ENCODE peak calls at places on chromosomes 3 and 15, in four cellular contexts. One of them, this sample, is unnamed.

GRCh38 chr3:120341658-120342346 is 7.4 kb downstream of the LRRC58 start:
- DNase-seq in uterus: no peak
- DNase-seq in testis: no peak
- DNase-seq in pancreas: no peak
- DNase-seq in this sample: no peak

GRCh38 chr3:154156529-154156928 is 35.3 kb downstream of the ARHGEF26 start:
- DNase-seq in uterus: no peak
- DNase-seq in testis: no peak
- DNase-seq in pancreas: no peak
- DNase-seq in this sample: no peak

GRCh38 chr3:38646630-38647029 is 2.9 kb downstream of the SCN5A start:
- DNase-seq in uterus: no peak
- DNase-seq in testis: no peak
- DNase-seq in pancreas: no peak
- DNase-seq in this sample: peak; percentile 57

GRCh38 chr3:126509565-126510322 is 7.8 kb downstream of the UROC1 start:
- DNase-seq in uterus: no peak
- DNase-seq in testis: no peak
- DNase-seq in pancreas: no peak
- DNase-seq in this sample: no peak

GRCh38 chr15:39581501-39582285 is 814 bp downstream of the THBS1 start:
- DNase-seq in uterus: peak; percentile 70
- DNase-seq in testis: peak; percentile 67
- DNase-seq in pancreas: peak; percentile 78
- DNase-seq in this sample: no peak

GRCh38 chr3:133996251-133996661 is 33.5 kb downstream of the SLCO2A1 start:
- DNase-seq in uterus: no peak
- DNase-seq in testis: no peak
- DNase-seq in pancreas: no peak
- DNase-seq in this sample: no peak

GRCh38 chr3:72844436-72844999 is 3.7 kb downstream of the SHQ1 start:
- DNase-seq in uterus: no peak
- DNase-seq in testis: no peak
- DNase-seq in pancreas: no peak
- DNase-seq in this sample: no peak

GRCh38 chr3:39548282-39548681 is 80.8 kb downstream of the MOBP start:
- DNase-seq in uterus: no peak
- DNase-seq in testis: no peak
- DNase-seq in pancreas: no peak
- DNase-seq in this sample: no peak

GRCh38 chr3:10437995-10438901 is 67.1 kb downstream of the ATP2B2 start:
- DNase-seq in uterus: no peak
- DNase-seq in testis: no peak
- DNase-seq in pancreas: no peak
- DNase-seq in this sample: no peak

GRCh38 chr3:23949784-23950183 is 4.7 kb downstream of the NR1D2 start:
- DNase-seq in uterus: no peak
- DNase-seq in testis: no peak
- DNase-seq in pancreas: peak; percentile 67
- DNase-seq in this sample: no peak

GRCh38 chr3:79937567-79937966 is 169.8 kb upstream of the ROBO1 start:
- DNase-seq in uterus: no peak
- DNase-seq in testis: no peak
- DNase-seq in pancreas: no peak
- DNase-seq in this sample: no peak

GRCh38 chr3:149388714-149389417 is 11.4 kb upstream of the TM4SF1 start:
- DNase-seq in uterus: no peak
- DNase-seq in testis: no peak
- DNase-seq in pancreas: no peak
- DNase-seq in this sample: no peak

GRCh38 chr3:4809970-4810369 is 169.3 kb upstream of the BHLHE40 start:
- DNase-seq in uterus: no peak
- DNase-seq in testis: no peak
- DNase-seq in pancreas: no peak
- DNase-seq in this sample: no peak

GRCh38 chr15:64842986-64843561 is 1.4 kb downstream of the PLEKHO2 start:
- DNase-seq in uterus: peak; percentile 75
- DNase-seq in testis: no peak
- DNase-seq in pancreas: no peak
- DNase-seq in this sample: no peak

GRCh38 chr15:32877620-32878019 is 159.8 kb downstream of the GREM1 start:
- DNase-seq in uterus: no peak
- DNase-seq in testis: no peak
- DNase-seq in pancreas: no peak
- DNase-seq in this sample: no peak

GRCh38 chr15:35697549-35698299 is 151.8 kb upstream of the DPH6 start:
- DNase-seq in uterus: peak; percentile 60
- DNase-seq in testis: no peak
- DNase-seq in pancreas: no peak
- DNase-seq in this sample: no peak

GRCh38 chr3:125087768-125088391 is 32.1 kb upstream of the HEG1 start:
- DNase-seq in uterus: no peak
- DNase-seq in testis: no peak
- DNase-seq in pancreas: no peak
- DNase-seq in this sample: peak; percentile 77

GRCh38 chr3:184377882-184378445 is at the start of gene THPO:
- DNase-seq in uterus: no peak
- DNase-seq in testis: no peak
- DNase-seq in pancreas: peak; percentile 80
- DNase-seq in this sample: no peak

GRCh38 chr3:183537295-183537730 is 18.2 kb downstream of the KLHL6 start:
- DNase-seq in uterus: no peak
- DNase-seq in testis: peak; percentile 45
- DNase-seq in pancreas: no peak
- DNase-seq in this sample: no peak

GRCh38 chr15:66251790-66252355 is 1.7 kb downstream of the MEGF11 start:
- DNase-seq in uterus: no peak
- DNase-seq in testis: no peak
- DNase-seq in pancreas: no peak
- DNase-seq in this sample: no peak

GRCh38 chr3:12601072-12601471 is 44.2 kb downstream of the MKRN2 start:
- DNase-seq in uterus: no peak
- DNase-seq in testis: no peak
- DNase-seq in pancreas: no peak
- DNase-seq in this sample: no peak

GRCh38 chr15:70201376-70201775 is 103.7 kb upstream of the TLE3 start:
- DNase-seq in uterus: no peak
- DNase-seq in testis: no peak
- DNase-seq in pancreas: no peak
- DNase-seq in this sample: no peak

GRCh38 chr3:143963946-143964345 is 7.7 kb upstream of the DIPK2A start:
- DNase-seq in uterus: no peak
- DNase-seq in testis: no peak
- DNase-seq in pancreas: no peak
- DNase-seq in this sample: no peak

GRCh38 chr15:101044625-101045235 is 125.6 kb downstream of the LRRK1 start:
- DNase-seq in uterus: peak; percentile 12
- DNase-seq in testis: peak; percentile 9
- DNase-seq in pancreas: no peak
- DNase-seq in this sample: peak; percentile 77

GRCh38 chr15:69750253-69750652 is 297.6 kb downstream of the RPLP1 start:
- DNase-seq in uterus: no peak
- DNase-seq in testis: no peak
- DNase-seq in pancreas: no peak
- DNase-seq in this sample: no peak

GRCh38 chr3:186775999-186776398 is 7.4 kb upstream of the EIF4A2 start:
- DNase-seq in uterus: no peak
- DNase-seq in testis: no peak
- DNase-seq in pancreas: no peak
- DNase-seq in this sample: no peak

GRCh38 chr3:14680716-14681115 is 5.8 kb downstream of the C3orf20 start:
- DNase-seq in uterus: no peak
- DNase-seq in testis: peak; percentile 88
- DNase-seq in pancreas: no peak
- DNase-seq in this sample: no peak

GRCh38 chr3:27166888-27167287 is 202.3 kb downstream of the NEK10 start:
- DNase-seq in uterus: no peak
- DNase-seq in testis: no peak
- DNase-seq in pancreas: no peak
- DNase-seq in this sample: peak; percentile 85

GRCh38 chr3:127831723-127832172 is 9.4 kb upstream of the MGLL start:
- DNase-seq in uterus: no peak
- DNase-seq in testis: no peak
- DNase-seq in pancreas: peak; percentile 83
- DNase-seq in this sample: no peak

GRCh38 chr15:44682211-44682610 is 18.7 kb upstream of the SPG11 start:
- DNase-seq in uterus: no peak
- DNase-seq in testis: no peak
- DNase-seq in pancreas: no peak
- DNase-seq in this sample: no peak

GRCh38 chr3:134611516-134611915 is 39.3 kb downstream of the KY start:
- DNase-seq in uterus: no peak
- DNase-seq in testis: no peak
- DNase-seq in pancreas: no peak
- DNase-seq in this sample: peak; percentile 64

GRCh38 chr3:105960381-105960780 is 91.6 kb upstream of the CBLB start:
- DNase-seq in uterus: no peak
- DNase-seq in testis: peak; percentile 37
- DNase-seq in pancreas: no peak
- DNase-seq in this sample: no peak

GRCh38 chr15:74955796-74956647 is 550 bp downstream of the RPP25 start:
- DNase-seq in uterus: peak; percentile 64
- DNase-seq in testis: peak; percentile 90
- DNase-seq in pancreas: peak; percentile 85
- DNase-seq in this sample: peak; percentile 92

DNA sequence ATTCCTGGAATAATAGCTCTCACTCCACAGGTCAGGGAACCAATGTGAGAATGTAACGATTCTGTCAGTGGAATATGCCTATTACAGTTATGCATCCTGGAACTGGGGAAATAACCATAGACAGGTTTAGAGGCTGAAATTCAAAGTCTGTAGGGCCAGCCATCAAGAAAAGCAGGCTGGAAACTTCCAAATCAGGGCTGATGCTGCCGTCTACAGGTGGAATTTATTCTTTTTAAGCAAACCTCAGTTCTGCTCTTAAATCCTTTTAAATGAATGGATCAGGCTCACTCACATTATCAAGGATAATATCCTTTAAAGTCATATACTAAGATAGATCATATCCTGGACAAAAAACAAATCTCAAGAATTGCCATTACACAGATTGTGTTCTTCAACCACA is 699.8 kb downstream of the NR2F2 start:
- DNase-seq in uterus: no peak
- DNase-seq in testis: no peak
- DNase-seq in pancreas: no peak
- DNase-seq in this sample: no peak
- TF ChIP-seq CTCF in uterus: no peak
- TF ChIP-seq CTCF in testis: no peak
- TF ChIP-seq CTCF in pancreas: no peak
- TF ChIP-seq CTCF in this sample: no peak

GRCh38 chr3:75171632-75172230 is 492.4 kb upstream of the FRG2C start:
- DNase-seq in uterus: no peak
- DNase-seq in testis: no peak
- DNase-seq in pancreas: no peak
- DNase-seq in this sample: no peak
- TF ChIP-seq CTCF in uterus: no peak
- TF ChIP-seq CTCF in testis: peak; percentile 32
- TF ChIP-seq CTCF in pancreas: no peak
- TF ChIP-seq CTCF in this sample: peak; percentile 54

DNA sequence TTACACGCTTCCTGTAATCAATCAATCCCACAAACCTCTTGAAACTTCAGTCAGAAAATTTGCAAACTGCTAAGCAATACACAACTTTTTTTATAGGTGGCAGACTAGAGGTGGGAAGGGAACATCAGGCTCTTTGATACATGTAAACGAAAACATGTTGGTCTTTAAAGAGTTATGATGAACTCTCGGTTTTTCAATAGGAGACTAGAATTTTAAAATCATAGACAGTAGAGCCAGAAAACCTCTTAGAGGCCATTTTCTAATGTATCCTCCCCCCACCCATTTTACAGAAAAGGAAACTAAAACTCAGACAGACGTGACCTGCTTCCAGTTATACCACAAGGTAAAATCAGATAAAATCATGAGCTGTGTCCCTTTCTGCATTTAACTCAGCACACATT is 179.1 kb upstream of the LPP start:
- DNase-seq in uterus: no peak
- DNase-seq in testis: no peak
- DNase-seq in pancreas: no peak
- DNase-seq in this sample: no peak
- TF ChIP-seq CTCF in uterus: no peak
- TF ChIP-seq CTCF in testis: no peak
- TF ChIP-seq CTCF in pancreas: no peak
- TF ChIP-seq CTCF in this sample: no peak

GRCh38 chr15:86634146-86634545 is 554.5 kb downstream of the AGBL1 start:
- DNase-seq in uterus: no peak
- DNase-seq in testis: no peak
- DNase-seq in pancreas: no peak
- DNase-seq in this sample: no peak

GRCh38 chr15:86629957-86630356 is 550.3 kb downstream of the AGBL1 start:
- DNase-seq in uterus: no peak
- DNase-seq in testis: no peak
- DNase-seq in pancreas: no peak
- DNase-seq in this sample: no peak

GRCh38 chr15:86630946-86631345 is 551.3 kb downstream of the AGBL1 start:
- DNase-seq in uterus: no peak
- DNase-seq in testis: no peak
- DNase-seq in pancreas: no peak
- DNase-seq in this sample: no peak

GRCh38 chr15:86629409-86629808 is 549.7 kb downstream of the AGBL1 start:
- DNase-seq in uterus: no peak
- DNase-seq in testis: no peak
- DNase-seq in pancreas: no peak
- DNase-seq in this sample: no peak

GRCh38 chr15:86634992-86635608 is 555.4 kb downstream of the AGBL1 start:
- DNase-seq in uterus: no peak
- DNase-seq in testis: no peak
- DNase-seq in pancreas: no peak
- DNase-seq in this sample: no peak
- TF ChIP-seq CTCF in uterus: no peak
- TF ChIP-seq CTCF in testis: no peak
- TF ChIP-seq CTCF in pancreas: no peak
- TF ChIP-seq CTCF in this sample: no peak

DNA sequence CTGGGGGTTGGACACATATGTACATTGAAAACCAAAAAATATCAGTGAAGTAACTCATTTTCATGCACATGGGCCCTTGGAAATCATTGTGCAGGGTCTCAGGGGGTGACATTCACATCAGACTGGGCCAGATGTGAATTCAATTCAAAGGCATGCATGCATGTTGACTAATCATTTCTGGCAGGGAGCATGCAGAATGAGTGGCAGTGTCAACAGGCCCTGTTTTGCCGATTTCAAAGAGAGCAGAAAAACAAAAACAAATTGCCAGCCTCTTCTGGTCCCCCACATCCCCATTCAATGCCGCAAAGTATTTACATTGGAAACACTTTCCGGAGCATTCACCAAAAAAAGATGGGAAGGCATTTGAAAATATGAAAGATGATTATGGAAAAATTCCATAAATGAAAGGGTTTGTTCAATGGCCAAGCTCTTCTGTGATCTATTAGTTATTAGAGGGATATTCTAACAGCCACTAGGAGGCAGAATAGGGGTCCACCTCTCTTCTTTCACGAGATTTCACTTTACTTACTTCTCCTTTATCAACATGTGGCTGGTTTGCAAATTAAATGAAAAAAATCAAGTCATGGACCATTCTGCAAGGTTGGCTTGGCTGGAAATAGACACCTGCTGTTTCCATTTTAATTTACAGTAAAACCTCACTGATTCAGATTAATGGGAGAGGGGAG is 119.9 kb upstream of the FEZF2 start:
- DNase-seq in uterus: no peak
- DNase-seq in testis: no peak
- DNase-seq in pancreas: no peak
- DNase-seq in this sample: no peak
- TF ChIP-seq CTCF in uterus: no peak
- TF ChIP-seq CTCF in testis: no peak
- TF ChIP-seq CTCF in pancreas: no peak
- TF ChIP-seq CTCF in this sample: no peak